ENCODE peak calls at places on chromosomes 11 and 22, in seven cellular contexts. One of them, this sample, is unnamed.

GRCh38 chr11:130215531-130216220 is 56.1 kb downstream of the ST14 start:
- DNase-seq in lower lobe of right lung: peak
- DNase-seq in left ventricle myocardium inferior: no peak
- DNase-seq in pancreas: peak
- DNase-seq in cardiac muscle cell: peak
- DNase-seq in esophagus squamous epithelium: no peak
- DNase-seq in fibroblast of lung: no peak
- DNase-seq in this sample: no peak

GRCh38 chr11:65505434-65506315 is 6.8 kb downstream of the MALAT1 start:
- DNase-seq in pancreas: peak
- DNase-seq in esophagus squamous epithelium: no peak
- DNase-seq in lower lobe of right lung: no peak
- DNase-seq in left ventricle myocardium inferior: no peak
- DNase-seq in fibroblast of lung: peak
- DNase-seq in cardiac muscle cell: no peak
- DNase-seq in this sample: no peak

GRCh38 chr11:99884750-99885149 is 802.3 kb upstream of the ARHGAP42 start:
- DNase-seq in esophagus squamous epithelium: no peak
- DNase-seq in left ventricle myocardium inferior: no peak
- DNase-seq in fibroblast of lung: no peak
- DNase-seq in pancreas: no peak
- DNase-seq in lower lobe of right lung: no peak
- DNase-seq in cardiac muscle cell: no peak
- DNase-seq in this sample: no peak

GRCh38 chr11:8728566-8728965 is 46.0 kb downstream of the RPL27A start:
- DNase-seq in lower lobe of right lung: no peak
- DNase-seq in fibroblast of lung: peak
- DNase-seq in esophagus squamous epithelium: no peak
- DNase-seq in left ventricle myocardium inferior: no peak
- DNase-seq in cardiac muscle cell: no peak
- DNase-seq in pancreas: no peak
- DNase-seq in this sample: no peak

GRCh38 chr22:49789289-49790141 is 38.2 kb downstream of the BRD1 start:
- DNase-seq in pancreas: no peak
- DNase-seq in left ventricle myocardium inferior: peak
- DNase-seq in lower lobe of right lung: peak
- DNase-seq in fibroblast of lung: no peak
- DNase-seq in esophagus squamous epithelium: no peak
- DNase-seq in cardiac muscle cell: no peak
- DNase-seq in this sample: peak

GRCh38 chr11:22392561-22392960 is 54.4 kb downstream of the SLC17A6 start:
- DNase-seq in esophagus squamous epithelium: no peak
- DNase-seq in lower lobe of right lung: no peak
- DNase-seq in left ventricle myocardium inferior: no peak
- DNase-seq in fibroblast of lung: no peak
- DNase-seq in cardiac muscle cell: no peak
- DNase-seq in pancreas: no peak
- DNase-seq in this sample: no peak

GRCh38 chr11:47599821-47600377 is 5.7 kb upstream of the C1QTNF4 start:
- DNase-seq in fibroblast of lung: no peak
- DNase-seq in left ventricle myocardium inferior: no peak
- DNase-seq in pancreas: no peak
- DNase-seq in cardiac muscle cell: no peak
- DNase-seq in lower lobe of right lung: no peak
- DNase-seq in esophagus squamous epithelium: no peak
- DNase-seq in this sample: no peak

GRCh38 chr11:61157743-61158142 is 3.5 kb downstream of the VPS37C start:
- DNase-seq in pancreas: no peak
- DNase-seq in cardiac muscle cell: no peak
- DNase-seq in lower lobe of right lung: no peak
- DNase-seq in left ventricle myocardium inferior: no peak
- DNase-seq in fibroblast of lung: no peak
- DNase-seq in esophagus squamous epithelium: no peak
- DNase-seq in this sample: no peak

GRCh38 chr11:1029686-1030085 is 6.8 kb downstream of the MUC6 start:
- DNase-seq in lower lobe of right lung: no peak
- DNase-seq in esophagus squamous epithelium: no peak
- DNase-seq in pancreas: no peak
- DNase-seq in cardiac muscle cell: no peak
- DNase-seq in fibroblast of lung: no peak
- DNase-seq in left ventricle myocardium inferior: no peak
- DNase-seq in this sample: no peak

GRCh38 chr11:2541881-2542361 is 97.1 kb downstream of the KCNQ1 start:
- DNase-seq in fibroblast of lung: no peak
- DNase-seq in left ventricle myocardium inferior: peak
- DNase-seq in lower lobe of right lung: peak
- DNase-seq in pancreas: no peak
- DNase-seq in esophagus squamous epithelium: no peak
- DNase-seq in cardiac muscle cell: no peak
- DNase-seq in this sample: no peak

GRCh38 chr11:69359735-69360470 is 65.9 kb downstream of the MYEOV start:
- DNase-seq in left ventricle myocardium inferior: no peak
- DNase-seq in fibroblast of lung: peak
- DNase-seq in esophagus squamous epithelium: no peak
- DNase-seq in cardiac muscle cell: no peak
- DNase-seq in pancreas: no peak
- DNase-seq in lower lobe of right lung: no peak
- DNase-seq in this sample: peak

GRCh38 chr11:80083561-80083960 is 642.7 kb upstream of the TENM4 start:
- DNase-seq in left ventricle myocardium inferior: no peak
- DNase-seq in fibroblast of lung: peak
- DNase-seq in cardiac muscle cell: peak
- DNase-seq in esophagus squamous epithelium: no peak
- DNase-seq in lower lobe of right lung: no peak
- DNase-seq in pancreas: no peak
- DNase-seq in this sample: no peak

GRCh38 chr11:36792870-36793541 is 195.0 kb upstream of the RAG2 start:
- DNase-seq in fibroblast of lung: no peak
- DNase-seq in pancreas: no peak
- DNase-seq in cardiac muscle cell: no peak
- DNase-seq in left ventricle myocardium inferior: no peak
- DNase-seq in lower lobe of right lung: no peak
- DNase-seq in esophagus squamous epithelium: no peak
- DNase-seq in this sample: no peak

GRCh38 chr11:130025371-130025770 is 22.7 kb upstream of the PRDM10 start:
- DNase-seq in cardiac muscle cell: no peak
- DNase-seq in lower lobe of right lung: no peak
- DNase-seq in fibroblast of lung: no peak
- DNase-seq in pancreas: no peak
- DNase-seq in left ventricle myocardium inferior: no peak
- DNase-seq in esophagus squamous epithelium: no peak
- DNase-seq in this sample: no peak

GRCh38 chr11:92667446-92668165 is 301.8 kb upstream of the MTNR1B start:
- DNase-seq in lower lobe of right lung: no peak
- DNase-seq in cardiac muscle cell: no peak
- DNase-seq in fibroblast of lung: no peak
- DNase-seq in left ventricle myocardium inferior: no peak
- DNase-seq in esophagus squamous epithelium: no peak
- DNase-seq in pancreas: no peak
- DNase-seq in this sample: no peak

GRCh38 chr11:8011981-8012444 is 24.9 kb downstream of the EIF3F start:
- DNase-seq in cardiac muscle cell: no peak
- DNase-seq in left ventricle myocardium inferior: no peak
- DNase-seq in esophagus squamous epithelium: no peak
- DNase-seq in pancreas: no peak
- DNase-seq in lower lobe of right lung: no peak
- DNase-seq in fibroblast of lung: peak
- DNase-seq in this sample: no peak

GRCh38 chr11:20161923-20162322 is 1.6 kb upstream of the DBX1 start:
- DNase-seq in fibroblast of lung: no peak
- DNase-seq in pancreas: no peak
- DNase-seq in esophagus squamous epithelium: no peak
- DNase-seq in lower lobe of right lung: no peak
- DNase-seq in cardiac muscle cell: no peak
- DNase-seq in left ventricle myocardium inferior: no peak
- DNase-seq in this sample: no peak
- H3K4me3 ChIP-seq in fibroblast of lung: no peak
- H3K4me3 ChIP-seq in pancreas: no peak
- H3K4me3 ChIP-seq in esophagus squamous epithelium: no peak
- H3K4me3 ChIP-seq in lower lobe of right lung: no peak
- H3K4me3 ChIP-seq in cardiac muscle cell: no peak
- H3K4me3 ChIP-seq in left ventricle myocardium inferior: no peak
- H3K4me3 ChIP-seq in this sample: no peak

GRCh38 chr11:78045851-78046485 is 17.7 kb upstream of the THRSP start:
- DNase-seq in fibroblast of lung: peak
- DNase-seq in pancreas: peak
- DNase-seq in cardiac muscle cell: peak
- DNase-seq in lower lobe of right lung: peak
- DNase-seq in esophagus squamous epithelium: no peak
- DNase-seq in left ventricle myocardium inferior: peak
- DNase-seq in this sample: peak
- H3K27ac ChIP-seq in fibroblast of lung: peak
- H3K27ac ChIP-seq in pancreas: no peak
- H3K27ac ChIP-seq in cardiac muscle cell: no peak
- H3K27ac ChIP-seq in lower lobe of right lung: peak
- H3K27ac ChIP-seq in esophagus squamous epithelium: peak
- H3K27ac ChIP-seq in left ventricle myocardium inferior: peak
- H3K27ac ChIP-seq in this sample: no peak

GRCh38 chr11:25983280-25983679 is 348.6 kb upstream of the ANO3 start:
- DNase-seq in pancreas: no peak
- DNase-seq in lower lobe of right lung: no peak
- DNase-seq in esophagus squamous epithelium: no peak
- DNase-seq in cardiac muscle cell: no peak
- DNase-seq in left ventricle myocardium inferior: no peak
- DNase-seq in fibroblast of lung: no peak
- DNase-seq in this sample: no peak

DNA sequence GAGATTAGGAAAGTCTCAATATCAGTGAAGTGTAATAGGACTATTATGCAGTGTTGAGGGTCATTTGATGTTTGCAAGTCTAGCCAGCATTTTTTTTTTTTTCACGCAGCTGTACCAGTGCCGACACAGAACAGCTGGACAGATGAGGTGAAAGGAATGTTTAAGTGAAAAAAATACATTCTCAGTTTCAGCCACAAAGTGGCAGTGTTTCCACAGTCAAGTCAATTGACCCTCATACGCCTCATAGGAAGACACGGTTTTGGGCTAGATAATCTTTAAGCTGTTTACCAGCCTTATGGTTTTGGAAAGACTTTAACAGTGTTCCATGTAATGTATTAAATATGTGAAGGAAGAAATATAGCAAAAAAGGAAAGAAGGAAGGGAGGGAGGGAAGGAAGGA is 349.9 kb upstream of the ANO3 start:
- DNase-seq in left ventricle myocardium inferior: no peak
- DNase-seq in cardiac muscle cell: peak
- DNase-seq in pancreas: peak
- DNase-seq in esophagus squamous epithelium: no peak
- DNase-seq in fibroblast of lung: peak
- DNase-seq in lower lobe of right lung: no peak
- DNase-seq in this sample: no peak
- TF ChIP-seq CTCF in left ventricle myocardium inferior: peak
- TF ChIP-seq CTCF in cardiac muscle cell: peak
- TF ChIP-seq CTCF in pancreas: no peak
- TF ChIP-seq CTCF in esophagus squamous epithelium: peak
- TF ChIP-seq CTCF in fibroblast of lung: peak
- TF ChIP-seq CTCF in lower lobe of right lung: peak
- TF ChIP-seq CTCF in this sample: no peak

GRCh38 chr11:72896431-72896830 is 82.2 kb downstream of the ATG16L2 start:
- DNase-seq in esophagus squamous epithelium: no peak
- DNase-seq in fibroblast of lung: no peak
- DNase-seq in left ventricle myocardium inferior: no peak
- DNase-seq in cardiac muscle cell: no peak
- DNase-seq in lower lobe of right lung: no peak
- DNase-seq in pancreas: no peak
- DNase-seq in this sample: no peak
- H3K4me3 ChIP-seq in esophagus squamous epithelium: no peak
- H3K4me3 ChIP-seq in fibroblast of lung: no peak
- H3K4me3 ChIP-seq in left ventricle myocardium inferior: no peak
- H3K4me3 ChIP-seq in cardiac muscle cell: no peak
- H3K4me3 ChIP-seq in lower lobe of right lung: no peak
- H3K4me3 ChIP-seq in pancreas: no peak
- H3K4me3 ChIP-seq in this sample: no peak

DNA sequence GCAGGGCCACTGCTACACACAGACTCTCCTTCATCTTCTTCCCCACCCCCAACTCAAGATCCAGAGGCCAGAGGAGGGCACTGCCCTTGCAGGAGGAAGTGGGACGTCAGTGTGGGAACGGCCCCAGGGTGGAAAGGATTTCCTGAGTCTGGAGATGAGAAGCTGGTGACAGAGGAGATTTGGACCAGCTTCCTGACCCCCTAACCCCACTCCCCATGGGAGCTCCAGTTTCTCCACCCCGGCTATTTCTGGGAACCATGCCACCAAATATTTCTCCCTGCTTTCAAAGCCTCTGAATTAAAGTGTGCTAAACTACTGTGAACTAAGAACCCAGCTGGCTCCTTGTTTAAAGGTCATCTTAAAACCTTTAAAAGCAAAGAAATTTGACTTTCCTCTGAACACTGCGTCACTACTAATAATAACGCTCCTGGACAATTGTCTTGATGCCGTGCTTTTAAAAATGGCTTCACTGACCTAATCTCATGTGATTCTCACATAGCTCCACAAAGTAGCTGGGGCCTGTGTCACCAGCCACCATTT is 46.6 kb downstream of the CWC15 start:
- DNase-seq in fibroblast of lung: peak
- DNase-seq in lower lobe of right lung: peak
- DNase-seq in cardiac muscle cell: peak
- DNase-seq in esophagus squamous epithelium: no peak
- DNase-seq in pancreas: peak
- DNase-seq in left ventricle myocardium inferior: peak
- DNase-seq in this sample: no peak
- H3K27ac ChIP-seq in fibroblast of lung: peak
- H3K27ac ChIP-seq in lower lobe of right lung: peak
- H3K27ac ChIP-seq in cardiac muscle cell: peak
- H3K27ac ChIP-seq in esophagus squamous epithelium: peak
- H3K27ac ChIP-seq in pancreas: peak
- H3K27ac ChIP-seq in left ventricle myocardium inferior: peak
- H3K27ac ChIP-seq in this sample: no peak

GRCh38 chr22:37172266-37173245 is 15.5 kb downstream of the C1QTNF6 start:
- DNase-seq in pancreas: no peak
- DNase-seq in left ventricle myocardium inferior: no peak
- DNase-seq in esophagus squamous epithelium: no peak
- DNase-seq in cardiac muscle cell: no peak
- DNase-seq in lower lobe of right lung: peak
- DNase-seq in fibroblast of lung: no peak
- DNase-seq in this sample: no peak

GRCh38 chr22:37171662-37172061 is 16.4 kb downstream of the C1QTNF6 start:
- DNase-seq in cardiac muscle cell: no peak
- DNase-seq in left ventricle myocardium inferior: no peak
- DNase-seq in esophagus squamous epithelium: no peak
- DNase-seq in pancreas: no peak
- DNase-seq in lower lobe of right lung: no peak
- DNase-seq in fibroblast of lung: no peak
- DNase-seq in this sample: no peak

GRCh38 chr22:37167981-37168647 is 18.4 kb upstream of the IL2RB start:
- DNase-seq in cardiac muscle cell: no peak
- DNase-seq in pancreas: no peak
- DNase-seq in left ventricle myocardium inferior: no peak
- DNase-seq in fibroblast of lung: no peak
- DNase-seq in lower lobe of right lung: peak
- DNase-seq in esophagus squamous epithelium: no peak
- DNase-seq in this sample: no peak

GRCh38 chr22:37169412-37169811 is 18.6 kb downstream of the C1QTNF6 start:
- DNase-seq in lower lobe of right lung: peak
- DNase-seq in pancreas: no peak
- DNase-seq in esophagus squamous epithelium: no peak
- DNase-seq in fibroblast of lung: no peak
- DNase-seq in cardiac muscle cell: no peak
- DNase-seq in left ventricle myocardium inferior: no peak
- DNase-seq in this sample: no peak

GRCh38 chr22:37169947-37170688 is 17.9 kb downstream of the C1QTNF6 start:
- DNase-seq in cardiac muscle cell: no peak
- DNase-seq in left ventricle myocardium inferior: no peak
- DNase-seq in pancreas: no peak
- DNase-seq in lower lobe of right lung: peak
- DNase-seq in fibroblast of lung: no peak
- DNase-seq in esophagus squamous epithelium: no peak
- DNase-seq in this sample: no peak
- TF ChIP-seq CTCF in cardiac muscle cell: no peak
- TF ChIP-seq CTCF in left ventricle myocardium inferior: no peak
- TF ChIP-seq CTCF in pancreas: no peak
- TF ChIP-seq CTCF in lower lobe of right lung: no peak
- TF ChIP-seq CTCF in fibroblast of lung: no peak
- TF ChIP-seq CTCF in esophagus squamous epithelium: no peak
- TF ChIP-seq CTCF in this sample: no peak

This sample was measured in CD8-positive, alpha-beta T cell.